ENCODE peak calls at places on chromosome 6, in nine cellular contexts. F, Y, N, U, J, P, V, G and R are unnamed samples.

GRCh38 chr6:23086100-23086499 is 516.7 kb downstream of the HDGFL1 start:
- DNase-seq in F (no peak), Y (no peak), N (no peak), U (no peak), J (no peak), P (no peak), V (no peak), G (no peak), R (no peak)

GRCh38 chr6:7727951-7728854 is 2.3 kb downstream of the BMP6 start:
- DNase-seq in F (no peak), Y (no peak), N (peak; percentile 20), U (no peak), J (peak; percentile 38), P (no peak), V (peak; percentile 20), G (no peak), R (no peak)

GRCh38 chr6:50120300-50120699 is 70.6 kb upstream of the DEFB112 start:
- DNase-seq in F (no peak), Y (no peak), N (no peak), U (no peak), J (no peak), P (no peak), V (peak; percentile 68), G (no peak), R (no peak)

GRCh38 chr6:138370631-138371451 is 6.9 kb upstream of the SMIM28 start:
- DNase-seq in F (no peak), Y (no peak), N (no peak), U (no peak), J (no peak), P (no peak), V (no peak), G (no peak), R (no peak)

GRCh38 chr6:37365791-37366190 is 12.0 kb downstream of the RNF8 start:
- DNase-seq in F (no peak), Y (no peak), N (peak; percentile 52), U (no peak), J (peak; percentile 40), P (no peak), V (no peak), G (peak; percentile 25), R (no peak)

GRCh38 chr6:28587011-28587745 is 61.5 kb downstream of the GPX5 start:
- DNase-seq in F (no peak), Y (peak; percentile 61), N (peak; percentile 45), U (no peak), J (peak; percentile 69), P (peak; percentile 47), V (peak; percentile 83), G (no peak), R (no peak)

GRCh38 chr6:122620902-122621301 is 10.7 kb downstream of the PKIB start:
- DNase-seq in F (no peak), Y (no peak), N (peak; percentile 62), U (no peak), J (no peak), P (no peak), V (peak; percentile 19), G (no peak), R (no peak)

GRCh38 chr6:100283288-100283687 is 181.4 kb downstream of the SIM1 start:
- DNase-seq in F (no peak), Y (no peak), N (peak; percentile 36), U (no peak), J (no peak), P (no peak), V (peak; percentile 37), G (no peak), R (no peak)

GRCh38 chr6:23339268-23339667 is 769.9 kb downstream of the HDGFL1 start:
- DNase-seq in F (no peak), Y (no peak), N (no peak), U (no peak), J (no peak), P (no peak), V (no peak), G (no peak), R (no peak)

GRCh38 chr6:116087437-116088027 is 13.1 kb upstream of the NT5DC1 start:
- DNase-seq in F (no peak), Y (no peak), N (peak; percentile 39), U (no peak), J (no peak), P (no peak), V (peak; percentile 84), G (no peak), R (no peak)

GRCh38 chr6:111921108-111921507 is 47.9 kb upstream of the FYN start:
- DNase-seq in F (no peak), Y (no peak), N (no peak), U (no peak), J (no peak), P (no peak), V (no peak), G (no peak), R (no peak)

GRCh38 chr6:111282564-111282963 is 195.3 kb downstream of the SLC16A10 start:
- DNase-seq in F (no peak), Y (no peak), N (no peak), U (no peak), J (no peak), P (no peak), V (no peak), G (no peak), R (no peak)

GRCh38 chr6:65113581-65113980 is 593.4 kb downstream of the EYS start:
- DNase-seq in F (no peak), Y (no peak), N (peak; percentile 25), U (no peak), J (no peak), P (no peak), V (no peak), G (no peak), R (no peak)

GRCh38 chr6:157912326-157912725 is 69.3 kb upstream of the SYNJ2 start:
- DNase-seq in F (no peak), Y (no peak), N (peak; percentile 87), U (no peak), J (peak; percentile 80), P (no peak), V (peak; percentile 6), G (no peak), R (no peak)

GRCh38 chr6:161115468-161115867 is 123.9 kb downstream of the MAP3K4 start:
- DNase-seq in F (no peak), Y (no peak), N (no peak), U (no peak), J (no peak), P (no peak), V (no peak), G (no peak), R (no peak)

GRCh38 chr6:119331676-119332286 is 17.8 kb downstream of the MAN1A1 start:
- DNase-seq in F (no peak), Y (no peak), N (no peak), U (no peak), J (no peak), P (no peak), V (no peak), G (no peak), R (no peak)
- H3K9me3 ChIP-seq in F (no peaks in the 10 kb centered on the region), Y (no peaks in the 10 kb centered on the region), N (no peaks in the 10 kb centered on the region), U (no peaks in the 10 kb centered on the region), J (no peaks in the 10 kb centered on the region), P (no peaks in the 10 kb centered on the region), V (no peaks in the 10 kb centered on the region), G (no peaks in the 10 kb centered on the region), R (no peaks in the 10 kb centered on the region)

DNA sequence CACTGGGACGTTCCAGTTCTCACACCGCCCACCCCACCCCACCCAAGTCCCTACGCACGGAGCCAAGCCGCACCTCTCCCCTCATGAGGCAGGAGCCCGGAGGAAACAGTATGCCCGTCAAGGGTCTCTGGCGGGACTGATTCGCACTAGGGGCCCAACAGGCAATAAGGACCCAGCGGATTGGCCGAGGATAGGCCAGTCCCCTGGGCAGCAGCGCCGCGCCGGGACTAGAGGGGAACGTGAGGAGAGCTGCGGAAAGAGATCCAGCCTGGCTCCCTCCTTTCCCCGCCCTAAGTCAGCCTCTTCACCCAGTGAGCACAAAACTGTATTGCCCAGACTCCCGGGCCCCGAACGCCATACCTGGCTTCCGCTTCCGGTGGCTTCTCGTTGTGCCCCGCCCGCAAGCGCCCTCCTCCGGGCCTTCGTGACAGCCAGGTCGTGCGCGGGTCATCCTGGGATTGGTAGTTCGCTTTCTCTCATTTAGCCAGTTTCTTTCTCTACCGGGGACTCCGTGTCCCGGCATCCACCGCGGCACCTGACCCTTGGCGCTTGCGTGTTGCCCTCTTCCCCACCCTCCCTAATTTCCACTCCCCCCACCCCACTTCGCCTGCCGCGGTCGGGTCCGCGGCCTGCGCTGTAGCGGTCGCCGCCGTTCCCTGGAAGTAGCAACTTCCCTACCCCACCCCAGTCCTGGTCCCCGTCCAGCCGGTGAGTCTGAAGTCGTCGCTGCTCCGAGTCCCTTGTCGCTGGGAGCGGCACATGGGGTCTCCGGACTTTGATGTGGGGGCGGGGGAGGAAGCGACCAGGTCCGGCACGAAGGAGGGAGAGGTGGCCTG is at the start of gene CSNK2B:
- DNase-seq in F (peak; percentile 93), Y (peak; percentile 98), N (peak; percentile 97), U (peak; percentile 96), J (peak; percentile 99), P (peak; percentile 93), V (peak; percentile 98), G (peak; percentile 99), R (peak; percentile 99)
- H3K4me1 ChIP-seq in F (peaks cover 69% of the 10 kb centered on the region), Y (peaks cover 50% of the 10 kb centered on the region), N (peaks cover 23% of the 10 kb centered on the region), U (peaks cover 56% of the 10 kb centered on the region), J (peaks cover 20% of the 10 kb centered on the region), P (peaks cover 5% of the 10 kb centered on the region), V (peaks cover 27% of the 10 kb centered on the region), G (peaks cover 9% of the 10 kb centered on the region), R (no peaks in the 10 kb centered on the region)

GRCh38 chr6:164998297-164998696 is 311.1 kb downstream of the C6orf118 start:
- DNase-seq in F (no peak), Y (no peak), N (no peak), U (no peak), J (no peak), P (no peak), V (no peak), G (no peak), R (no peak)

GRCh38 chr6:165002866-165003265 is 306.5 kb downstream of the C6orf118 start:
- DNase-seq in F (no peak), Y (no peak), N (no peak), U (no peak), J (no peak), P (no peak), V (no peak), G (no peak), R (no peak)

GRCh38 chr6:165002358-165002757 is 307.0 kb downstream of the C6orf118 start:
- DNase-seq in F (no peak), Y (no peak), N (no peak), U (no peak), J (no peak), P (no peak), V (no peak), G (no peak), R (no peak)

GRCh38 chr6:165001502-165002157 is 307.8 kb downstream of the C6orf118 start:
- DNase-seq in F (no peak), Y (no peak), N (no peak), U (no peak), J (no peak), P (no peak), V (no peak), G (no peak), R (no peak)
- H3K9me3 ChIP-seq in F (peaks cover 5% of the 10 kb centered on the region), Y (peaks cover 8% of the 10 kb centered on the region), N (no peaks in the 10 kb centered on the region), U (no peaks in the 10 kb centered on the region), J (no peaks in the 10 kb centered on the region), P (no peaks in the 10 kb centered on the region), V (peaks cover 11% of the 10 kb centered on the region), G (no peaks in the 10 kb centered on the region), R (no peaks in the 10 kb centered on the region)

DNA sequence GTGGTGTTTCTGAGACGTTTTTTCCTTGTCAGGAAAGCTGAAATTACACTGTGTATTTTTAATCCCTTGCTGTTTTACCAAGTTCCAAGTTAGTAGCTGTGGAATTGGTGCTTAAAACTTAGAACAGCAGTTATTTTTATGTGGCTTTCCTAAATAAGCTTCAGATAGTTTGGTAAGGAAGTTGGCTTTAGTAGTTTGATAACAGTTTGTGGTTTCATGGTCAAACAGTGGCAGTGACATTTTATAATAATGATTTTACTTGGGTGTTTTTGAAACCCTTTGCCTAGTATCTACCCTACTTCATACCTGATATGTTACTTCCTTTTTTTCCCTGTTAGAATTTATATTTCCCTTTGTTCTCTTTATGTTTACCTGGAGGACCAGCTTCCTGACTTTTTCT is 164.9 kb downstream of the JARID2 start:
- DNase-seq in F (no peak), Y (no peak), N (no peak), U (no peak), J (no peak), P (no peak), V (no peak), G (no peak), R (no peak)
- H3K4me1 ChIP-seq in F (peaks cover 38% of the 10 kb centered on the region), Y (peaks cover 18% of the 10 kb centered on the region), N (no peaks in the 10 kb centered on the region), U (peaks cover 5% of the 10 kb centered on the region), J (peaks cover 18% of the 10 kb centered on the region), P (no peaks in the 10 kb centered on the region), V (no peaks in the 10 kb centered on the region), G (peaks cover 4% of the 10 kb centered on the region), R (no peaks in the 10 kb centered on the region)